ENCODE peak calls at places on chromosomes 1 and 21, in seven cellular contexts. X is IMR-90, I is neuronal stem cell, B is mesendoderm, Z is mesenchymal stem cell, V is H9, G is H1. D is an unnamed sample.

GRCh38 chr1:47533176-47534039 is 95.6 kb downstream of the FOXD2 start:
- DNase-seq in X (peak), I (peak), B (peak), Z (peak), V (peak), G (peak), D (peak)

GRCh38 chr1:6962390-6962955 is 177.2 kb downstream of the CAMTA1 start:
- DNase-seq in X (no peak), I (no peak), B (peak), Z (no peak), V (no peak), G (peak), D (no peak)

GRCh38 chr1:29388884-29389283 is 152.6 kb downstream of the PTPRU start:
- DNase-seq in X (no peak), I (no peak), B (no peak), Z (no peak), V (no peak), G (no peak), D (no peak)

GRCh38 chr1:56255516-56256181 is 323.7 kb downstream of the PLPP3 start:
- DNase-seq in X (peak), I (no peak), B (no peak), Z (peak), V (no peak), G (no peak), D (peak)

GRCh38 chr1:29504266-29504665 is 267.9 kb downstream of the PTPRU start:
- DNase-seq in X (no peak), I (no peak), B (no peak), Z (no peak), V (no peak), G (peak), D (no peak)

GRCh38 chr1:197692965-197693364 is 82.3 kb downstream of the DENND1B start:
- DNase-seq in X (peak), I (no peak), B (no peak), Z (peak), V (no peak), G (no peak), D (peak)

GRCh38 chr1:176691251-176692228 is 228.6 kb downstream of the PAPPA2 start:
- DNase-seq in X (peak), I (peak), B (peak), Z (peak), V (peak), G (no peak), D (peak)

GRCh38 chr1:183234660-183235476 is 48.8 kb downstream of the LAMC2 start:
- DNase-seq in X (peak), I (peak), B (peak), Z (peak), V (peak), G (peak), D (peak)

GRCh38 chr21:42424848-42425602 is 21.3 kb downstream of the UBASH3A start:
- DNase-seq in X (no peak), I (no peak), B (no peak), Z (no peak), V (no peak), G (no peak), D (no peak)

GRCh38 chr1:181083842-181084605 is 4.5 kb upstream of the IER5 start:
- DNase-seq in X (no peak), I (no peak), B (peak), Z (peak), V (peak), G (no peak), D (peak)

GRCh38 chr1:234315588-234315987 is 57.7 kb upstream of the COA6 start:
- DNase-seq in X (no peak), I (no peak), B (no peak), Z (no peak), V (no peak), G (no peak), D (no peak)

GRCh38 chr1:241229216-241229615 is 127.8 kb downstream of the RGS7 start:
- DNase-seq in X (no peak), I (no peak), B (no peak), Z (no peak), V (no peak), G (no peak), D (no peak)

GRCh38 chr1:157496121-157496526 is 56.2 kb downstream of the FCRL5 start:
- DNase-seq in X (peak), I (peak), B (peak), Z (peak), V (no peak), G (peak), D (peak)

GRCh38 chr1:229271448-229272120 is 673 bp downstream of the RAB4A start:
- DNase-seq in X (peak), I (peak), B (peak), Z (peak), V (no peak), G (no peak), D (no peak)

GRCh38 chr1:186374313-186375151 is 521 bp downstream of the TPR start:
- DNase-seq in X (peak), I (peak), B (no peak), Z (peak), V (no peak), G (no peak), D (peak)

GRCh38 chr1:180720753-180721152 is 88.9 kb downstream of the XPR1 start:
- DNase-seq in X (peak), I (no peak), B (peak), Z (no peak), V (no peak), G (no peak), D (no peak)

GRCh38 chr1:196002906-196003305 is 605.3 kb downstream of the KCNT2 start:
- DNase-seq in X (no peak), I (no peak), B (peak), Z (peak), V (no peak), G (no peak), D (peak)

GRCh38 chr1:166282391-166283137 is 115.8 kb upstream of the FAM78B start:
- DNase-seq in X (no peak), I (no peak), B (no peak), Z (no peak), V (no peak), G (no peak), D (no peak)

GRCh38 chr21:33237446-33237845 is 7.7 kb downstream of the IFNAR2 start:
- DNase-seq in X (no peak), I (no peak), B (no peak), Z (no peak), V (no peak), G (no peak), D (peak)

GRCh38 chr1:31633117-31633516 is 11.6 kb downstream of the PEF1 start:
- DNase-seq in X (no peak), I (no peak), B (peak), Z (no peak), V (peak), G (peak), D (no peak)

GRCh38 chr1:232184561-232185530 is 445.1 kb downstream of the SIPA1L2 start:
- DNase-seq in X (no peak), I (no peak), B (no peak), Z (no peak), V (no peak), G (no peak), D (no peak)

GRCh38 chr1:232218955-232219865 is 410.7 kb downstream of the SIPA1L2 start:
- DNase-seq in X (no peak), I (no peak), B (no peak), Z (no peak), V (no peak), G (peak), D (no peak)

GRCh38 chr1:242847390-242847993 is 323.0 kb upstream of the PLD5 start:
- DNase-seq in X (no peak), I (peak), B (peak), Z (peak), V (no peak), G (no peak), D (peak)

GRCh38 chr21:27954806-27955205 is 987.9 kb upstream of the ADAMTS5 start:
- DNase-seq in X (peak), I (no peak), B (no peak), Z (peak), V (no peak), G (no peak), D (no peak)

GRCh38 chr1:160046494-160047115 is 14.8 kb upstream of the PIGM start:
- DNase-seq in X (peak), I (no peak), B (peak), Z (peak), V (peak), G (peak), D (peak)

GRCh38 chr1:226135059-226135651 is 51.4 kb downstream of the ACBD3 start:
- DNase-seq in X (no peak), I (no peak), B (no peak), Z (no peak), V (no peak), G (peak), D (no peak)

GRCh38 chr1:235124665-235125064 is 4.0 kb downstream of the TOMM20 start:
- DNase-seq in X (no peak), I (no peak), B (no peak), Z (no peak), V (no peak), G (no peak), D (no peak)

GRCh38 chr1:100713636-100714035 is 5.9 kb upstream of the VCAM1 start:
- DNase-seq in X (no peak), I (no peak), B (no peak), Z (no peak), V (no peak), G (no peak), D (peak)

GRCh38 chr1:226958300-226958699 is 18.2 kb downstream of the COQ8A start:
- DNase-seq in X (no peak), I (no peak), B (no peak), Z (no peak), V (no peak), G (no peak), D (no peak)

GRCh38 chr1:160522622-160523345 is at the start of gene SLAMF6:
- DNase-seq in X (no peak), I (no peak), B (no peak), Z (no peak), V (no peak), G (no peak), D (no peak)

GRCh38 chr1:176820292-176821056 is 344.0 kb downstream of the ASTN1 start:
- DNase-seq in X (no peak), I (no peak), B (no peak), Z (no peak), V (no peak), G (no peak), D (no peak)

GRCh38 chr1:244104309-244105060 is 53.4 kb downstream of the ZBTB18 start:
- DNase-seq in X (peak), I (no peak), B (peak), Z (peak), V (no peak), G (no peak), D (peak)

GRCh38 chr1:183757061-183757460 is 47.9 kb upstream of the RGL1 start:
- DNase-seq in X (peak), I (no peak), B (no peak), Z (peak), V (no peak), G (no peak), D (peak)

GRCh38 chr1:173267453-173267945 is 60.4 kb upstream of the TNFSF4 start:
- DNase-seq in X (peak), I (no peak), B (no peak), Z (peak), V (no peak), G (no peak), D (no peak)

GRCh38 chr1:203911806-203912205 is 50.4 kb downstream of the SNRPE start:
- DNase-seq in X (no peak), I (no peak), B (no peak), Z (no peak), V (no peak), G (no peak), D (no peak)

GRCh38 chr1:93763981-93764750 is 82.5 kb upstream of the BCAR3 start:
- DNase-seq in X (no peak), I (no peak), B (no peak), Z (no peak), V (no peak), G (no peak), D (no peak)

GRCh38 chr1:18575620-18576019 is 55.0 kb upstream of the PAX7 start:
- DNase-seq in X (peak), I (peak), B (peak), Z (peak), V (peak), G (peak), D (peak)

DNA sequence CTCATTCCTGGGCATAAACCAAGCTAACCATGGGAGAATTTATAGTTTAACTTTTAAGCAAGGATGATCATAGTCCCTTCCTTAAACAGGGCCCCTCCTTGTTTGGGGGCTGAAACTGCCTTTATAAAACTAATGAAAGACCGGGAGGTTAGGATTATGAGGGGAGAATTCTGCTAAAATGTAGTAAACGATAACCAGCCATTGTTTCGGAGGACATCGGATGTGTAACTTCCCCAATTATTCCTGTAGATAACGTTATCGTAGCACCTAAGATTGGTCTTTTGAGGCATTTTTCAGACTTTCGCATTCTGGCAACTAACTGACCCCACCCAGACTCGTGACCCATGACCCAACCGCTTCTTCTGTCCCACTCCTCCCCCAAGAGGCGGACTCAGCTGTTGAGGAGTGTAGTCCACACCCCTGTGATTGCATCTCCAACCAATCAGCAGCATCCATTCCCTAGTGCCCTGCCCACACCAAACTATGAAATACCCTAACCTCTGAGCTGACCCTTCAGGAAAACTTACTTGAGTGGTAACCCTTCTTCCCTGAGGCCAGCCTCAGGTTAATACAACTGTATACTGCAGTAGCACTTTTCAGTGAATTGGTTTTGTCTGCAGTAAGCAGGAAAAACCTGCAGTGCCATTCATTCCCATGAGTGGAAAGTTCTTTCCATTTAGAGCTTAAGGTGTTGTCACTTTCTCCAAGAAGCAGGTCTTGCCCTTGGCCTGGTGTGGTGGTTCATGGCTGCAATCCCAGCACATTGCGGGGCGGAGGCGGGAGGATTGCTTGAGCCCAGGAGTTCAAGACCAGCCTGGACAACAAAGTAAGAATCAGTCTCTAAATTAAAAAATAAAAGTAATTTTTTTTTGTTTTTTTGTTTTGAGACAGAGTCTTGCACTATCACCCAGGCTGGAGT is 823 bp upstream of the SYF2 start:
- DNase-seq in X (peak), I (peak), B (peak), Z (peak), V (peak), G (peak), D (peak)
- H4K8ac ChIP-seq in X (peak), I (no peak), B (no peak), Z (peak), V (no peak), G (peak), D (peak)

GRCh38 chr1:206420471-206420870 is 49.8 kb upstream of the IKBKE start:
- DNase-seq in X (peak), I (no peak), B (no peak), Z (no peak), V (no peak), G (no peak), D (no peak)
- H2BK5ac ChIP-seq in X (no peak), I (no peak), B (no peak), Z (no peak), V (no peak), G (no peak), D (no peak)

GRCh38 chr1:153030895-153031294 is at the start of gene SPRR1B:
- DNase-seq in X (no peak), I (no peak), B (no peak), Z (no peak), V (no peak), G (no peak), D (no peak)
- H4K8ac ChIP-seq in X (no peak), I (no peak), B (no peak), Z (no peak), V (no peak), G (no peak), D (no peak)

DNA sequence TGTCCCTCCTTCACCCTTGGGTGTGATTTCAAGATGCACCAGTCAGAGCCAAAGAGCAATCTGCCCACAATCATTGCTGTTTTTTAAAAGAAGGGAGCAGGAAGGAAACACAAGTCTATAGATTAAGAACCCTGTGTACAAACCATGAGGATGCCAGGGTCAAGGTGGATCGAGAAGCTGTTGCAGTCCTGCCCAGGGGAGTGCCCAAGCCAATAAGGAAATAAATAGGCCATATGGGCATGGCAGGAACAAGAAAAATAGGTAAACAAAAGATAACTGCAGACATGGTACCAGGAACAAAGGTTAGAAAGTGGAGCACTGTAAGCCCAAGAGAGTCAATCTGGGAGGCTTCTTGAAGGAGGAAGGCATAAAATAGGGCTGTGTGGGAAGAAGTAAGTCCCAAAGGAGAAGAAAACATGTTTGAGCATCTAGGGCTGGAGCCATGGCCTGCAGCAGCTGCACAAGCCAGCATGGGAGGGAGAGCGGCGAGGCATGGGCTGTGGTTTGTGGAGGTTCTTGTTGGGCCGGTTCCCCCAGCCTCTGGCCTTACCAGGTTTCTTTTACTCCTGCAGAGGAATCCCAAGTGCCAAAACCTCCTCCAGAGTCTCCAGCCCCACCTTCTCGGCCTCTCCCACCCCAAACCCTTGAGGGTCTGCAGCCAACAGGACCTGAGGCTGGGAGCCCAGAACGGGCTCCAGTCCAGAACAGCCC is 13.6 kb downstream of the INAVA start:
- DNase-seq in X (no peak), I (no peak), B (no peak), Z (no peak), V (no peak), G (no peak), D (peak)
- H2BK5ac ChIP-seq in X (no peak), I (no peak), B (no peak), Z (no peak), V (no peak), G (no peak), D (peak)

GRCh38 chr1:185263292-185263691 is 53.8 kb downstream of the IVNS1ABP start:
- DNase-seq in X (no peak), I (no peak), B (no peak), Z (no peak), V (no peak), G (no peak), D (no peak)

GRCh38 chr1:185262151-185262550 is 54.9 kb downstream of the IVNS1ABP start:
- DNase-seq in X (no peak), I (no peak), B (no peak), Z (no peak), V (no peak), G (no peak), D (peak)

GRCh38 chr1:185263780-185264179 is 53.3 kb downstream of the IVNS1ABP start:
- DNase-seq in X (no peak), I (no peak), B (no peak), Z (no peak), V (no peak), G (no peak), D (no peak)

GRCh38 chr1:185260611-185261010 is 56.4 kb downstream of the IVNS1ABP start:
- DNase-seq in X (peak), I (no peak), B (no peak), Z (no peak), V (no peak), G (no peak), D (no peak)

GRCh38 chr1:185257947-185258203 is 59.2 kb downstream of the IVNS1ABP start:
- DNase-seq in X (peak), I (no peak), B (no peak), Z (no peak), V (no peak), G (no peak), D (no peak)
- H4K8ac ChIP-seq in X (no peak), I (no peak), B (no peak), Z (no peak), V (no peak), G (no peak), D (no peak)

GRCh38 chr21:16047857-16048256 is 318.1 kb downstream of the USP25 start:
- DNase-seq in X (peak), I (no peak), B (no peak), Z (no peak), V (no peak), G (no peak), D (no peak)
- H2BK5ac ChIP-seq in X (no peak), I (no peak), B (no peak), Z (no peak), V (no peak), G (no peak), D (no peak)

DNA sequence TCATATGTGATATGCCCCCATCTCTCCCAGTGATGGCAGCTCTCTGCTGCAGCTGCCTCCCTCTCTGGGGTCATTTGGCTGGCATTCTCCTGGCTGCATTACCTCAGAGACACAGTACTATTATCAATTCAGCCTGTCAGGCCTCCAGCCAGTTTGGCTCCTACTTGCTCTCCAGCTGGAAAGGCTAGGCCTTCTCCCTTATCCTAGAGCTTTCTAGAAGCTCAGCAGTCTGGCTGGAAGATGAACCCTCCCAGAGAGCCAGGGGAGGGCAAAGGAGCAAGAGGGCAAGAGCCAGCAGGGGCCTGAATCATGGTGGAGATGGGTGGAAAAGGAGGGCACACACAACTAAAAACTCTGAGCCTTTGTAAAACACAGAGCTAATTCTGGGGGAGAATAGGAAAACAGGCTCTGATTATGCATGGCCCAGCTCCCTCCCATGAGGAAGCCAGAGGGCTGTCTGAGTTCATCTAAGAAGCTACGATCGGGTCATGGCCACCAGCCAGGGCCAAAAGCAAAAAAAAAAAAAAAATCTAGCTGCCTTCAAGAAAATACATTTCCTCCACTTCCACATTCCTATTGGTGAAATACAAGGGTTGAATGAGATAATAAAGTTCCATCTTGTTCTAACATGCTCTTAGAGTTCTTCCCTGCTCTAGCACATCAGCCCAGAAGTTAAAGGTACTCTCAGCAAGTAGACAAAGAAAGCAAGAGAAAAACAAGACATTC is 8.8 kb downstream of the LAMB3 start:
- DNase-seq in X (no peak), I (no peak), B (no peak), Z (no peak), V (no peak), G (no peak), D (no peak)
- H4K8ac ChIP-seq in X (no peak), I (no peak), B (no peak), Z (peak), V (no peak), G (no peak), D (no peak)

DNA sequence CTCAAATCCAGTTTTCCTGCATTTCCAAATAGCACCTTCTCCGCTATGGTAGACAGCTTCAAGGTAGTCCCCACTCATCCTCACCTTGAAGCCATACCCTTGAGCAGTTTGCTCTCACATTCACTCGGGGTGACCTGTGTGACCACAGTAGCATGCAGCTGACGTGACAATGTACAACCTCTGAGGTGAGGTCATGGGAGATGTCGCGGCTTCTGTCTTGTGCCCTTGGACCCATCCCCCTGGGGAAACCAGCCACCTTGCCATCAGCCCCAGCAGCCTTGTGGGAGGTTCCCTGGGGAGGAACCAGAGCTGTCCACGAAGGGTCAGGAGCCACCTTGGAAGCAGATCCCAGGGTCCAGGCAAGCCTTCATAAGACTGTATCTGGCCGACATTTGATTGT is 38.3 kb upstream of the DUSP10 start:
- DNase-seq in X (no peak), I (no peak), B (no peak), Z (no peak), V (no peak), G (no peak), D (no peak)
- H2BK5ac ChIP-seq in X (no peak), I (no peak), B (no peak), Z (no peak), V (no peak), G (peak), D (no peak)